ENCODE peak calls at places on chromosomes 11 and 22, in six cellular contexts. G is IMR-90, E is A549, I is astrocyte, M is GM23248, H is GM12878. W is an unnamed sample.

GRCh38 chr22:43404673-43405385 is 7.0 kb upstream of the MPPED1 start:
- DNase-seq in H (no peak), G (no peak), E (no peak), I (no peak), M (no peak), W (no peak)

GRCh38 chr11:9972917-9973504 is 309.1 kb downstream of the SWAP70 start:
- DNase-seq in G (peak; percentile 70), M (peak; percentile 77), H (no peak), I (no peak), E (peak; percentile 63), W (peak; percentile 72)

GRCh38 chr11:11179239-11179638 is 173.8 kb downstream of the CSNK2A3 start:
- DNase-seq in E (peak; percentile 43), G (peak; percentile 82), I (peak; percentile 79), M (peak; percentile 89), H (no peak), W (peak; percentile 73)

GRCh38 chr22:41782751-41783150 is 17.7 kb upstream of the CCDC134 start:
- DNase-seq in H (no peak), M (no peak), I (no peak), E (no peak), G (no peak), W (no peak)

GRCh38 chr11:15493066-15493465 is 378.3 kb downstream of the INSC start:
- DNase-seq in G (peak; percentile 2), H (no peak), I (peak; percentile 46), M (no peak), E (no peak), W (no peak)

GRCh38 chr11:120331301-120331966 is 4.8 kb upstream of the ARHGEF12 start:
- DNase-seq in G (peak; percentile 91), E (peak; percentile 32), I (peak; percentile 91), H (no peak), M (peak; percentile 94), W (peak; percentile 95)

GRCh38 chr11:48106166-48106565 is 110.4 kb upstream of the OR4B1 start:
- DNase-seq in E (no peak), M (no peak), I (no peak), G (no peak), H (no peak), W (no peak)

GRCh38 chr22:23220485-23221350 is 40.4 kb downstream of the BCR start:
- DNase-seq in I (peak; percentile 63), M (peak; percentile 88), E (no peak), H (no peak), G (peak; percentile 53), W (no peak)

GRCh38 chr22:22397292-22397870 is 111.2 kb downstream of the ZNF280B start:
- DNase-seq in M (peak; percentile 81), I (peak; percentile 16), G (no peak), H (no peak), E (peak; percentile 37), W (peak; percentile 74)

GRCh38 chr11:118923721-118924587 is 1.8 kb downstream of the BCL9L start:
- DNase-seq in M (peak; percentile 44), E (no peak), G (no peak), H (no peak), I (no peak), W (peak; percentile 32)

GRCh38 chr11:92969634-92970347 is at the start of gene MTNR1B:
- DNase-seq in I (no peak), E (no peak), G (no peak), M (no peak), H (no peak), W (no peak)

GRCh38 chr11:17721242-17721999 is 2.0 kb downstream of the MYOD1 start:
- DNase-seq in M (peak; percentile 12), G (no peak), E (no peak), H (no peak), I (no peak), W (no peak)

GRCh38 chr11:32148824-32149223 is 58.0 kb downstream of the RCN1 start:
- DNase-seq in E (no peak), I (no peak), H (no peak), G (no peak), M (peak; percentile 61), W (no peak)

DNA sequence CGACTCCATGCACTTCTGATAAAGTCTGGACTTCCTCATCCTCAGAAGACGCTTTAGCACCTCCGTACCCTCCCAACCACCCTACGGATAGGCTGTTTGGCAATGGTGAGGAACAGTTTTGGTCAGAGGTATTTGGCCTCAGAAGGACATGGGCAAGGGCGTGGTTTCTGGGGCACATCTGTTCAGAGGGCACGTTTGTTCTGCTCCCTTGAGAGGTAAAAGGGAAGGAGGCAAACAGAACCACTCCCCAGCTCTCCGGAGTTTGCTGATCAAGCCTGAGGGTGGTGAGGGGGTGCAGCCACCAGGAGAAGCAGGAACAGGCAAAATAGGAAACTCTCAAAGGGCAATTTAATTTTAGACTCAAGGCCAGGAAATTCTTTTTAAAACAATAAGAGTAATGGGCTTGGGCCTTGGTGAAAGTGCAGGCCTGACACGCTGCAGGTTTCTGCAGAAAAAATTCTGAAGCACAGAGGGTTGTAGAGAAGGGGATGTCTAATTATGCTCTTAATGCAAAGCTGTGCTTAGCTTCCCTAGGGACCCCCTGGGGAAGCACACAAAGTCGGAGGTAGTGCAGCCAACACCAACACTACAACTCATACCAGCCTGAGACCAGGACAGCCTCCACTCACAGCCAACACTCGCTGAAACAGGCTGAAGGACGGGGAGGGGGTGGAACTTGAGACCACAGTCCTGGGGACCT is 23.3 kb downstream of the ETS1 start:
- DNase-seq in M (no peak), I (no peak), E (no peak), H (no peak), G (no peak), W (no peak)
- H3K4me2 ChIP-seq in M (no peak overlapping the region), I (no peak overlapping the region), E (no peak overlapping the region), H (no peak overlapping the region), G (no peak overlapping the region), W (no peak overlapping the region)

GRCh38 chr11:12865871-12866595 is 143.1 kb upstream of the RASSF10 start:
- DNase-seq in G (no peak), M (no peak), I (no peak), E (no peak), H (no peak), W (no peak)

GRCh38 chr11:12871251-12871650 is 137.9 kb upstream of the RASSF10 start:
- DNase-seq in I (no peak), H (no peak), G (no peak), E (no peak), M (no peak), W (no peak)

GRCh38 chr11:12864316-12865156 is 144.6 kb upstream of the RASSF10 start:
- DNase-seq in H (no peak), I (peak; percentile 92), M (peak; percentile 46), G (peak; percentile 96), E (no peak), W (peak; percentile 30)

GRCh38 chr11:12868315-12869073 is 140.6 kb upstream of the RASSF10 start:
- DNase-seq in H (no peak), G (peak; percentile 27), I (no peak), E (no peak), M (peak; percentile 66), W (peak; percentile 25)

DNA sequence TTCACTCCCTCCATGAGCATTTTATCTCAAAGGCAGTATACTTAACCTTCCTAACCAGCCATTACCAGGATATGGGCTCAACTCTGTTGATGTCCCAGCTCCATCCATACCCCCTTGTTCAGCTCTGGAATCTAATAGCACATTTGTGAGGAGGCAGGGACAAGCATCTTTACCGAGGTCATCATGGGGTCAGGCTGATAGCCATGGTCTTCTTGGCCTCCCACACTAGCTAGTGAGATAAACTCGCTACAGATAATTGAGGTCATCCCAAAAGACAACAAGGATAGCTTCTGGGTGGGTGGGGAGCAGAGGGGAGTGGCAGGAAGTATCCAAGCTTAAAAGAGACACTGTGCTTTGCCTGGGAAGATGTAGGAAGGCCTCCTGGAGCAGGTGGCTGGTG is 141.6 kb upstream of the RASSF10 start:
- DNase-seq in I (no peak), M (no peak), H (no peak), E (no peak), G (no peak), W (no peak)
- H3K4me2 ChIP-seq in I (no peak overlapping the region), M (no peak overlapping the region), H (no peak overlapping the region), E (no peak overlapping the region), G (no peak overlapping the region), W (no peak overlapping the region)

GRCh38 chr11:46663277-46663940 is 37.0 kb downstream of the ARHGAP1 start:
- DNase-seq in M (peak; percentile 14), E (no peak), I (no peak), G (peak; percentile 30), H (no peak), W (peak; percentile 4)
- H3K4me2 ChIP-seq in M (no peak overlapping the region), E (no peak overlapping the region), I (peak overlapping the region; percentile 8), G (no peak overlapping the region), H (no peak overlapping the region), W (no peak overlapping the region)

GRCh38 chr11:3866836-3867208 is 11.4 kb downstream of the STIM1 start:
- DNase-seq in H (no peak), E (no peak), M (no peak), I (no peak), G (no peak), W (no peak)

GRCh38 chr11:3866206-3866605 is 10.7 kb downstream of the STIM1 start:
- DNase-seq in H (no peak), I (no peak), E (no peak), M (no peak), G (no peak), W (no peak)

GRCh38 chr11:3861698-3862097 is 6.2 kb downstream of the STIM1 start:
- DNase-seq in I (no peak), H (no peak), E (no peak), M (no peak), G (no peak), W (no peak)

GRCh38 chr11:3865388-3866193 is 10.1 kb downstream of the STIM1 start:
- DNase-seq in G (peak; percentile 76), H (no peak), I (peak; percentile 76), M (peak; percentile 84), E (no peak), W (peak; percentile 66)

DNA sequence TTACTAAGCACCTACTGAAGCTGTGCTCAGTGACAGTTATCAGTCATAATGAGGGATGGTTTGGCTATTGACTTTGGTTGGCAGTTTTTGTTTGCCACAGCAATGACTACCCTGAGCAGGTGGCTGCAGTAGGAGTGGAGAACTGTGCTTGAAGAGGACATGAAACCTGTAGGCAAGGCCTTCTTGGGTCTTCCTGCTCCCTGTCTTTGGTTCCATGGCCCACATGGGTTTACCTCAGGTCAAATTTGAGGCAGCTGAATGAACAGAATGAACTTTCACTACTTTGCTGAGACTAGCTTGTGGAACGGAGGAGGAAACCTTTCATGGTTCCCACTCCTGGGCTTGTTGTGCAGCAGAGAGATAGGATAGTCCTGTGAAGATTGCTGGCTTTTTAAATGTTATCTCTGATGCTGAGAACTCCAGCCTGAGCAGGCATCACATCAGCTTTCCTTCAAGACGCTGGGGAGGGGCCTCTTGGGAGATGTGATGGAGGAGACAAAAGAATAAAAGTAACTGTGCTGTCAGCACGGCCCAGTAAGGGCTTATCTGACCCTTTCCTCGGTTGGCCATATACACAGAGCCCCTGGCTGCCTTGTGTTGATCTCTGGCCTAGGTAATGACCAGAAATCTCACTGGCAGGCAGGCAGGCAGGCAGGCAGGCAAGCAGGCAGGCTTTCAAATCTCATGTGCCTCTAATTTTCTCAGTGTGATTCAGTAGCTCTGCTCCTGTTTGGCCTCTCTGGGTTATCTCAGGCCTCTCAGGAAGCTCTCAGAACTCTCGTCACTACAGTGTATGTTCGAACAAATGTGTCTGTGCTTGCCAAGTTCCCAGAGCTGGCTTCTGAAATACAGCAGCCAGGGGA is 12.0 kb downstream of the STIM1 start:
- DNase-seq in H (peak; percentile 66), M (no peak), G (no peak), I (no peak), E (no peak), W (no peak)
- H3K4me2 ChIP-seq in H (peak overlapping the region; percentile 86), M (no peak overlapping the region), G (peak overlapping the region; percentile 5), I (no peak overlapping the region), E (no peak overlapping the region), W (no peak overlapping the region)

DNA sequence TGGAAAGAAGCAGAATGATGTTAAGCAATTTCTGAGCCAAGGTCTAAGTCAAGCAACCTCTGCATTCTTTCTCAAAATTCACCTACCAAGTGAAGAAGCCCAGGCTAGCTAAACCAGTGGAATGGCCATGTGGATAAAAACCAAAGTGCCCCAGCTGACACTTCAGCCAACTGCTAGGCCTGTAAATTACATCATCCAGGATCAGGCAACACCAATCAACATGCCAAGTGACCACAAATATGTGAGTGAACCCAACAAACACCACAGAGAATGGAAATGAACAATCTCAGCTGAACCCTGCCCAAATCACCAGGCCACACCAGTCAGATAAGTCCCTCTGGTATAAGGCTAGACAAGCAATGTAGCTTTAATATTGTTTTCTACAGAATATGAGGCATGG is 25.1 kb upstream of the FJX1 start:
- DNase-seq in M (peak; percentile 89), H (no peak), E (no peak), I (peak; percentile 94), G (peak; percentile 83), W (peak; percentile 87)
- H3K4me2 ChIP-seq in M (no peak overlapping the region), H (no peak overlapping the region), E (no peak overlapping the region), I (no peak overlapping the region), G (no peak overlapping the region), W (peak overlapping the region; percentile 37)

W was measured in PC-3.